ENCODE peak calls at places on chromosome 1, in four cellular contexts. C, M, B and Y are unnamed samples.

GRCh38 chr1:32321712-32322291 is 14.2 kb downstream of the MARCKSL1 start:
- DNase-seq in C (peak; percentile 87), B (peak; percentile 56), M (no peak), Y (no peak)

GRCh38 chr1:238710697-238711096 is 675.7 kb upstream of the CHRM3 start:
- DNase-seq in B (no peak), C (no peak), M (no peak), Y (no peak)

GRCh38 chr1:22822371-22822770 is 111.7 kb downstream of the EPHB2 start:
- DNase-seq in M (no peak), B (no peak), C (no peak), Y (no peak)

GRCh38 chr1:222750651-222751050 is 13.6 kb downstream of the FAM177B start:
- DNase-seq in B (no peak), C (no peak), M (no peak), Y (no peak)

GRCh38 chr1:45348966-45349677 is 8.9 kb upstream of the MUTYH start:
- DNase-seq in B (no peak), M (no peak), C (peak; percentile 51), Y (peak; percentile 71)

GRCh38 chr1:243855616-243856318 is 5.7 kb upstream of the AKT3 start:
- DNase-seq in C (no peak), M (no peak), B (no peak), Y (no peak)

GRCh38 chr1:14602131-14602530 is 3.6 kb downstream of the KAZN start:
- DNase-seq in B (peak; percentile 53), C (peak; percentile 54), M (no peak), Y (peak; percentile 72)

GRCh38 chr1:43207229-43207853 is 35.2 kb downstream of the CFAP57 start:
- DNase-seq in M (no peak), C (no peak), B (no peak), Y (no peak)

GRCh38 chr1:115261511-115261910 is 76.5 kb downstream of the NGF start:
- DNase-seq in C (no peak), B (no peak), M (no peak), Y (no peak)

GRCh38 chr1:56311766-56312165 is 267.6 kb downstream of the PLPP3 start:
- DNase-seq in C (no peak), M (no peak), B (no peak), Y (no peak)

GRCh38 chr1:153796786-153797659 is 21.8 kb downstream of the SLC27A3 start:
- DNase-seq in B (peak; percentile 86), M (peak; percentile 73), C (peak; percentile 88), Y (peak; percentile 96)

GRCh38 chr1:242470774-242471173 is 53.7 kb downstream of the PLD5 start:
- DNase-seq in M (no peak), C (no peak), B (no peak), Y (no peak)

GRCh38 chr1:234943801-234944402 is 184.7 kb downstream of the TOMM20 start:
- DNase-seq in B (no peak), C (no peak), M (no peak), Y (no peak)

GRCh38 chr1:233025156-233025555 is 74.7 kb downstream of the NTPCR start:
- DNase-seq in B (peak; percentile 63), C (peak; percentile 46), M (no peak), Y (peak; percentile 68)

GRCh38 chr1:222049176-222049575 is 307.3 kb upstream of the DUSP10 start:
- DNase-seq in M (no peak), B (no peak), C (no peak), Y (no peak)

GRCh38 chr1:12173631-12174121 is 6.9 kb downstream of the TNFRSF1B start:
- DNase-seq in C (peak; percentile 88), M (peak; percentile 88), B (peak; percentile 77), Y (peak; percentile 66)

GRCh38 chr1:48610628-48611542 is 138.9 kb upstream of the SPATA6 start:
- DNase-seq in M (no peak), B (no peak), C (no peak), Y (peak; percentile 18)

GRCh38 chr1:246032111-246032551 is 474.9 kb downstream of the SMYD3 start:
- DNase-seq in B (no peak), M (no peak), C (no peak), Y (peak; percentile 20)

GRCh38 chr1:161226320-161226711 is 456 bp downstream of the TOMM40L start:
- DNase-seq in B (no peak), M (no peak), C (no peak), Y (no peak)

GRCh38 chr1:157170677-157171515 is 32.7 kb upstream of the ETV3 start:
- DNase-seq in B (no peak), C (peak; percentile 28), M (no peak), Y (peak; percentile 73)

GRCh38 chr1:236502972-236503639 is 20.7 kb upstream of the LGALS8 start:
- DNase-seq in C (peak; percentile 66), B (peak; percentile 73), M (no peak), Y (peak; percentile 46)

GRCh38 chr1:41851589-41851988 is 67.1 kb downstream of the HIVEP3 start:
- DNase-seq in C (no peak), B (peak; percentile 60), M (no peak), Y (no peak)

GRCh38 chr1:205191127-205191577 is 20.4 kb downstream of the DSTYK start:
- DNase-seq in M (no peak), B (no peak), C (no peak), Y (peak; percentile 41)

GRCh38 chr1:30706528-30706927 is 16.9 kb downstream of the MATN1 start:
- DNase-seq in C (peak; percentile 74), B (no peak), M (no peak), Y (peak; percentile 88)

GRCh38 chr1:93344886-93345632 is 648 bp upstream of the DR1 start:
- DNase-seq in M (no peak), B (no peak), C (no peak), Y (no peak)

GRCh38 chr1:15758537-15758936 is at the start of gene FBLIM1:
- DNase-seq in C (no peak), M (no peak), B (no peak), Y (no peak)

GRCh38 chr1:65813956-65814355 is 21.3 kb downstream of the PDE4B start:
- DNase-seq in B (no peak), M (no peak), C (no peak), Y (no peak)

GRCh38 chr1:230901711-230902110 is 33.4 kb upstream of the C1orf198 start:
- DNase-seq in C (no peak), M (no peak), B (no peak), Y (no peak)